ENCODE peak calls at places on chromosome 13, in nine cellular contexts. F, S, A, H, J, I, V, D and K are unnamed samples.

GRCh38 chr13:107462501-107462900 is 752.8 kb downstream of the LIG4 start:
- DNase-seq in F (no peak), S (no peak), A (no peak), H (no peak), J (no peak), I (no peak), V (no peak), D (no peak), K (no peak)

GRCh38 chr13:94073006-94073744 is 406.3 kb downstream of the DCT start:
- DNase-seq in F (no peak), S (peak), A (peak), H (no peak), J (peak), I (no peak), V (no peak), D (peak), K (peak)

GRCh38 chr13:59391696-59392095 is 772.0 kb downstream of the DIAPH3 start:
- DNase-seq in F (peak), S (peak), A (peak), H (peak), J (peak), I (peak), V (peak), D (peak), K (peak)

GRCh38 chr13:100668408-100668807 is 6.2 kb downstream of the TMTC4 start:
- DNase-seq in F (no peak), S (peak), A (peak), H (no peak), J (peak), I (no peak), V (no peak), D (peak), K (no peak)

GRCh38 chr13:67776171-67776570 is 546.0 kb upstream of the PCDH9 start:
- DNase-seq in F (no peak), S (no peak), A (no peak), H (no peak), J (no peak), I (no peak), V (no peak), D (no peak), K (no peak)

GRCh38 chr13:101590479-101590878 is 138.0 kb downstream of the ITGBL1 start:
- DNase-seq in F (no peak), S (no peak), A (no peak), H (no peak), J (no peak), I (no peak), V (no peak), D (no peak), K (no peak)

GRCh38 chr13:97380696-97381095 is 53.3 kb upstream of the RAP2A start:
- DNase-seq in F (no peak), S (no peak), A (no peak), H (no peak), J (no peak), I (no peak), V (no peak), D (no peak), K (no peak)

GRCh38 chr13:94617389-94618000 is 15.8 kb downstream of the GPR180 start:
- DNase-seq in F (no peak), S (peak), A (no peak), H (no peak), J (peak), I (peak), V (peak), D (peak), K (peak)

GRCh38 chr13:112154301-112155060 is 87.5 kb downstream of the SOX1 start:
- DNase-seq in F (no peak), S (no peak), A (no peak), H (no peak), J (no peak), I (no peak), V (no peak), D (no peak), K (no peak)

GRCh38 chr13:30861163-30861562 is 44.9 kb upstream of the MEDAG start:
- DNase-seq in F (no peak), S (no peak), A (no peak), H (no peak), J (no peak), I (no peak), V (no peak), D (no peak), K (no peak)

GRCh38 chr13:114099918-114100445 is 32.4 kb downstream of the RASA3 start:
- DNase-seq in F (no peak), S (peak), A (no peak), H (no peak), J (peak), I (peak), V (peak), D (peak), K (peak)

GRCh38 chr13:110277357-110277950 is 29.5 kb downstream of the COL4A1 start:
- DNase-seq in F (no peak), S (no peak), A (no peak), H (no peak), J (no peak), I (no peak), V (no peak), D (no peak), K (no peak)

GRCh38 chr13:27644302-27644701 is 22.6 kb downstream of the POLR1D start:
- DNase-seq in F (peak), S (peak), A (peak), H (no peak), J (peak), I (no peak), V (no peak), D (peak), K (no peak)

DNA sequence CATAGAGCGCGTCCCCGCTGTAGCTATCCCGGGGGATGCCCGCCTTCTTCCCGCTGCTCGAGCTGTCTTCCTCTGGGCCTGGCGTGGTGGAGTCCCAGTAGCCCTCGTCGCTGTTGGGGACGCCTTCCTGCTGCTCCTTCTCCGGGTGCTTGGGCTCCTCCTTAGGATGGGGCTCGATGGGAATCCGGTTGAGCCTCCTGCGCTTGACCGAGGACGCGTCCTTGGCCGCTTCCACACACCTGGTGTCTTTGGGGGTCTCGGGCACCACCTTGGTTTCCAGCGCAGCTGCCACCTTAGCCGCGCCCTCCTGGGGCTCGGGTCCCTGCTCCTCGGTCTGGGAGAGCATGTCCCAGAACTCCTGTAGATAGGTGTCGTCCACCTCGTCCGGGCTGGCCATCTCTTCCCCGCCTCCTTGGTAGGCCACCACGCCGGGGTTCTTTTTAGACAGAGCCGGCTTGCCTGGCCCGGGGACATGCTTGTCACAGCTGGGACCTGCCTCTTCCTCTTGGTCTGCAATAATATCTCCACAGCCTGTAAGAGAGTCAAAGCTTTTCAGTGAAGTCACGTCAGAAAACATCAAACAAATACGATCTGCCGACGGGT is 2.0 kb downstream of the AMER2 start:
- DNase-seq in F (no peak), S (no peak), A (no peak), H (no peak), J (no peak), I (no peak), V (no peak), D (no peak), K (no peak)
- H3K4me3 ChIP-seq in F (no peak), S (no peak), A (no peak), H (no peak), J (no peak), I (no peak), V (peak), D (no peak), K (peak)

GRCh38 chr13:24038846-24039330 is 121.6 kb upstream of the SPATA13 start:
- DNase-seq in F (no peak), S (peak), A (peak), H (no peak), J (peak), I (no peak), V (no peak), D (no peak), K (no peak)
- H3K4me3 ChIP-seq in F (no peak), S (no peak), A (no peak), H (no peak), J (no peak), I (no peak), V (no peak), D (no peak), K (no peak)

GRCh38 chr13:48975926-48976676 is 389 bp downstream of the FNDC3A start:
- DNase-seq in F (peak), S (peak), A (peak), H (peak), J (peak), I (peak), V (peak), D (peak), K (peak)

GRCh38 chr13:48978942-48979601 is 3.4 kb downstream of the FNDC3A start:
- DNase-seq in F (no peak), S (peak), A (no peak), H (no peak), J (peak), I (no peak), V (no peak), D (peak), K (peak)

GRCh38 chr13:48979892-48980291 is 4.2 kb downstream of the FNDC3A start:
- DNase-seq in F (no peak), S (no peak), A (no peak), H (no peak), J (no peak), I (no peak), V (no peak), D (no peak), K (no peak)

GRCh38 chr13:48976677-48977625 is 1.2 kb downstream of the FNDC3A start:
- DNase-seq in F (no peak), S (no peak), A (no peak), H (no peak), J (peak), I (no peak), V (no peak), D (peak), K (no peak)

DNA sequence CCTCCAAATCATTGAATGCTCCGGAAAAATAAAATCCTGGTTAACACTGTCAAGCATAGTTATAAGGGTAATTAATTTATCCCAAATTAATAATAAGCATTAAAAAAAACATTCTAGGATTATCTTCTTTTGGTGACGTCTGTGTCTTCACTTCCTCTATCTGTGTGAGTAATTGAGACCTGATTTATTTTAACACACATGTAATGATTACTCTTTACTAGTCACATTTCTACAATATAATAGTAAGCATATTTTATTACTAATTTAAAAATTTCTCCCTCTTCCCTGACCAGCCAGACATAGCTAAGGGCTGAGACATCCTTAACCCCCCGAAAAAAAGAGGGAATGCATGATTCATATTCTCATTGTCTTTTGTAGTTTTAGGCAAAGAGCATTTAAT is 2.3 kb downstream of the FNDC3A start:
- DNase-seq in F (no peak), S (no peak), A (peak), H (no peak), J (peak), I (no peak), V (no peak), D (peak), K (no peak)
- H3K4me3 ChIP-seq in F (no peak), S (peak), A (peak), H (peak), J (peak), I (peak), V (peak), D (peak), K (peak)

DNA sequence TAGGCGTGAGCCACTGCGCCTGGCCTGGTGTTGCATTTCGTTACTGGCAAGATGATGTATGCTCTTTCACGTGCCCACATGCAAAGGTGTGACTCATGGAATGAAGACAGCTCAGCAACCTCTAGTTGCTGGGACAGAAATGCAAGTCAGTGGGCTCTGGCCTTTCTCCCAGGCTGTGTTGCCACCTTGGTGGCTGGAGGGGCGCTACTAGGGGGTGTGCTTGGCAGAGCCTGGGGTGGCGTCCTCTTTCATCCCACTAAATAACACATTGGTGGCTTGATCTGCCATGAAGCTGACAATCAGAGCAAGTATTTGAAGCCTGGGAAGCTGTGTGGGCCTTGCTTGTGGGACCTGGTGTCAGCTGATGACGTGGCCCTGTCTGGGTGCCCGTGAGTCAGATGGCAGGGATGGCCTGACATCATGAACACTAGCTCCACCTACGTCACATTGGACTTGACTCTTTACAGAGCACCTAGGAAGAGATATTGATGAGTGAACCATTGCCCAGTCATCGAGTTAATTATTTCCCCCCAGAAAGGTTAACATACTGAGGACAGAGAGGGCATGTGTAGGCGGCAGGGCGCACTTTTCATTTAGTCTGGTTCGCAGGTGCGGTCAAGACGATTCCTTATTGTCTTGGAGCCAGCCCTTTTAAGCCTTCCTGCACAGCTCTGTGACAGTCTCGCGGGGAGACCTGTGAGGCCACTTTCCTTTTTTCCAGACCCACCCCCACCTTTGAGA is 154.2 kb downstream of the TM9SF2 start:
- DNase-seq in F (peak), S (no peak), A (peak), H (no peak), J (peak), I (no peak), V (no peak), D (no peak), K (no peak)
- H3K4me3 ChIP-seq in F (no peak), S (no peak), A (no peak), H (no peak), J (no peak), I (no peak), V (no peak), D (no peak), K (no peak)

GRCh38 chr13:99211421-99212035 is 10.9 kb downstream of the UBAC2 start:
- DNase-seq in F (no peak), S (no peak), A (no peak), H (no peak), J (no peak), I (no peak), V (no peak), D (no peak), K (no peak)
- H3K4me3 ChIP-seq in F (no peak), S (no peak), A (no peak), H (no peak), J (no peak), I (no peak), V (no peak), D (no peak), K (no peak)

GRCh38 chr13:74647211-74647610 is 513.0 kb upstream of the KLF12 start:
- DNase-seq in F (no peak), S (no peak), A (no peak), H (no peak), J (no peak), I (no peak), V (no peak), D (no peak), K (peak)
- H3K4me3 ChIP-seq in F (no peak), S (no peak), A (no peak), H (no peak), J (no peak), I (no peak), V (no peak), D (no peak), K (no peak)

DNA sequence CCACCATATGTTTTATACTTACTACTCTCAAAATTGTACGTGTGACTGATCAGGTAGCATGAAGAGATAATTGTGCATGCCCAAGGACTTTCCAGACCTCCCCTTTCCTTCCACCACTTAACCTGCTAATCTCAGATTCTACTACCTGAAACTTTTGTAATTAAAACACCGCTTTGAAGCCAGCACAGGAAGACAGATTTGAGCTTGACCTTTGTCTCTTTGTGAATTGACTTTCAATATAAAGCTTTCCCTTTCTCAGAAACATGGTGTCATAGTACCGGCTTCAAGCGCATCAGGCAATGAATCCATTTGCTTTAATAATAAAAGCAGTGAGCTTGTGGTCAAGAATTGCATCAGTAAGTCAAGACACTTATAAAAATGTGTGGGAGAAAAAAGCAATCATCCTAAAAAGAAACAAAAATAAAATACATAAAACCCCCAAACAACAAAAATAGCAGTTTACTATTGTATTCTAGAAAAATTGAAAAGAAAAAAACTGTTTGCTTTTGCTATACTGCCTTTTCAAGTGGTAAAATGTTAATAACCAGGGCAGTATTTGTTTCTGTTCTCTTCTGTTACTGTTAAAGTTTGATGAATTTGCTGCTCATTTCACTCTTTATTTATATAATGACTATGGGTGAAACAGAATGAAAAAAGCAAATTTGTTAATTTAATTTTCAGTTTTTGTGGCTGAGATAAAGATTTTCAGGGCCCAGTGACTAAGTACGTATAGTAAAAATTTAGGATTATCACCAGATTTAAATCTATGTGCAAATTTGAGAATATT is 2075.3 kb downstream of the PCDH9 start:
- DNase-seq in F (no peak), S (no peak), A (no peak), H (no peak), J (no peak), I (no peak), V (no peak), D (no peak), K (no peak)
- H3K4me3 ChIP-seq in F (no peak), S (no peak), A (no peak), H (no peak), J (no peak), I (no peak), V (no peak), D (no peak), K (no peak)